ENCODE peak calls at places on chromosomes 4 and X, in four cellular contexts. One of them, this sample, is unnamed.

GRCh38 chrX:41377624-41378023 is 43.7 kb downstream of the DDX3X start:
- DNase-seq in K562: no peak
- DNase-seq in endothelial cell of umbilical vein: no peak
- DNase-seq in H1: no peak
- DNase-seq in this sample: no peak

GRCh38 chr4:8008391-8008790 is 68.7 kb upstream of the AFAP1 start:
- DNase-seq in K562: no peak
- DNase-seq in endothelial cell of umbilical vein: no peak
- DNase-seq in H1: no peak
- DNase-seq in this sample: no peak

GRCh38 chr4:149951501-149951900 is 126.7 kb upstream of the DCLK2 start:
- DNase-seq in K562: no peak
- DNase-seq in endothelial cell of umbilical vein: no peak
- DNase-seq in H1: no peak
- DNase-seq in this sample: no peak

GRCh38 chr4:138911903-138912713 is 103.5 kb upstream of the NOCT start:
- DNase-seq in K562: no peak
- DNase-seq in endothelial cell of umbilical vein: no peak
- DNase-seq in H1: no peak
- DNase-seq in this sample: no peak

GRCh38 chrX:154396948-154397887 is 959 bp upstream of the RPL10 start:
- DNase-seq in K562: peak
- DNase-seq in endothelial cell of umbilical vein: peak
- DNase-seq in H1: no peak
- DNase-seq in this sample: peak

GRCh38 chrX:41824551-41824950 is 98.8 kb downstream of the CASK start:
- DNase-seq in K562: no peak
- DNase-seq in endothelial cell of umbilical vein: peak
- DNase-seq in H1: no peak
- DNase-seq in this sample: no peak

GRCh38 chr4:184599492-184600135 is 49.6 kb downstream of the CASP3 start:
- DNase-seq in K562: no peak
- DNase-seq in endothelial cell of umbilical vein: no peak
- DNase-seq in H1: no peak
- DNase-seq in this sample: no peak

GRCh38 chr4:85779165-85779564 is 304.2 kb downstream of the ARHGAP24 start:
- DNase-seq in K562: no peak
- DNase-seq in endothelial cell of umbilical vein: peak
- DNase-seq in H1: no peak
- DNase-seq in this sample: no peak

GRCh38 chr4:83757121-83757621 is 221.3 kb downstream of the GPAT3 start:
- DNase-seq in K562: peak
- DNase-seq in endothelial cell of umbilical vein: no peak
- DNase-seq in H1: no peak
- DNase-seq in this sample: no peak

GRCh38 chr4:87304659-87305277 is 17.9 kb downstream of the HSD17B13 start:
- DNase-seq in K562: no peak
- DNase-seq in endothelial cell of umbilical vein: peak
- DNase-seq in H1: no peak
- DNase-seq in this sample: no peak

GRCh38 chrX:1307626-1308340 is 28.8 kb upstream of the IL3RA start:
- DNase-seq in K562: no peak
- DNase-seq in endothelial cell of umbilical vein: no peak
- DNase-seq in H1: no peak
- DNase-seq in this sample: no peak

GRCh38 chr4:8115203-8115520 is 43.5 kb downstream of the ABLIM2 start:
- DNase-seq in K562: no peak
- DNase-seq in endothelial cell of umbilical vein: no peak
- DNase-seq in H1: no peak
- DNase-seq in this sample: no peak

GRCh38 chr4:59409647-59410046 is 1790.5 kb upstream of the ADGRL3 start:
- DNase-seq in K562: no peak
- DNase-seq in endothelial cell of umbilical vein: no peak
- DNase-seq in H1: no peak
- DNase-seq in this sample: no peak

GRCh38 chrX:41559662-41560061 is 112.5 kb downstream of the NYX start:
- DNase-seq in K562: peak
- DNase-seq in endothelial cell of umbilical vein: peak
- DNase-seq in H1: no peak
- DNase-seq in this sample: no peak

GRCh38 chr4:25619601-25620000 is 36.0 kb upstream of the SLC34A2 start:
- DNase-seq in K562: no peak
- DNase-seq in endothelial cell of umbilical vein: no peak
- DNase-seq in H1: no peak
- DNase-seq in this sample: no peak

GRCh38 chrX:1164322-1165288 is 47.8 kb downstream of the CRLF2 start:
- DNase-seq in K562: no peak
- DNase-seq in endothelial cell of umbilical vein: no peak
- DNase-seq in H1: no peak
- DNase-seq in this sample: no peak

GRCh38 chr4:145732895-145733880 is 53.2 kb downstream of the C4orf51 start:
- DNase-seq in K562: peak
- DNase-seq in endothelial cell of umbilical vein: peak
- DNase-seq in H1: peak
- DNase-seq in this sample: peak

GRCh38 chr4:145732416-145732815 is 52.5 kb downstream of the C4orf51 start:
- DNase-seq in K562: no peak
- DNase-seq in endothelial cell of umbilical vein: no peak
- DNase-seq in H1: no peak
- DNase-seq in this sample: no peak

GRCh38 chr4:145734576-145735329 is 54.8 kb downstream of the C4orf51 start:
- DNase-seq in K562: no peak
- DNase-seq in endothelial cell of umbilical vein: peak
- DNase-seq in H1: no peak
- DNase-seq in this sample: peak

GRCh38 chr4:145735330-145735638 is 55.3 kb downstream of the C4orf51 start:
- DNase-seq in K562: no peak
- DNase-seq in endothelial cell of umbilical vein: peak
- DNase-seq in H1: no peak
- DNase-seq in this sample: peak

DNA sequence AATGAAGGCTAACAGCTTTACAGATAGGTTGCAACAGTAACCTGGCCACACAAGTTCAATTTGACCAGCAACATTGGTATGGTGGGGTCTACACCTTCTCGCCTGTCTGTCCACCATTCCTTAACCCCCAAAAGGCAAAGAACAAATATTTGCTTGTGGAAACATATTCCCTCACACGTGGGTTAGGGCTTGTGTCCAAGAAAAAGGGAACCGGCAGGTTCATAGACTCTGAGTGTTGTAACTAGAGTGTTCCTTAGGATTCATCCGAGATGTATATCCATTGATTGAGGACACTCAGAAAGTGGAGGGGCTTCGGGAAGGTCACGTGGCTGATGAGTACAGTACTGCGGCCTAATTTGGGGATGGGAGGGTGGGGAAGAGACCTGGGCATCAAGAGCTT is 54.1 kb downstream of the C4orf51 start:
- DNase-seq in K562: no peak
- DNase-seq in endothelial cell of umbilical vein: no peak
- DNase-seq in H1: no peak
- DNase-seq in this sample: no peak
- H3K4me2 ChIP-seq in K562: no peak
- H3K4me2 ChIP-seq in endothelial cell of umbilical vein: peak
- H3K4me2 ChIP-seq in H1: no peak
- H3K4me2 ChIP-seq in this sample: no peak

GRCh38 chr4:156293657-156294297 is 340.1 kb upstream of the CTSO start:
- DNase-seq in K562: no peak
- DNase-seq in endothelial cell of umbilical vein: peak
- DNase-seq in H1: no peak
- DNase-seq in this sample: no peak
- H2AFZ ChIP-seq in K562: no peak
- H2AFZ ChIP-seq in endothelial cell of umbilical vein: no peak
- H2AFZ ChIP-seq in H1: no peak
- H2AFZ ChIP-seq in this sample: no peak

GRCh38 chr4:142565771-142566170 is 280.3 kb downstream of the INPP4B start:
- DNase-seq in K562: no peak
- DNase-seq in endothelial cell of umbilical vein: no peak
- DNase-seq in H1: no peak
- DNase-seq in this sample: no peak

GRCh38 chr4:142566243-142566642 is 279.9 kb downstream of the INPP4B start:
- DNase-seq in K562: no peak
- DNase-seq in endothelial cell of umbilical vein: no peak
- DNase-seq in H1: no peak
- DNase-seq in this sample: no peak

GRCh38 chr4:142567620-142568451 is 278.3 kb downstream of the INPP4B start:
- DNase-seq in K562: no peak
- DNase-seq in endothelial cell of umbilical vein: no peak
- DNase-seq in H1: no peak
- DNase-seq in this sample: no peak

GRCh38 chr4:142566780-142567179 is 279.3 kb downstream of the INPP4B start:
- DNase-seq in K562: no peak
- DNase-seq in endothelial cell of umbilical vein: no peak
- DNase-seq in H1: no peak
- DNase-seq in this sample: no peak

DNA sequence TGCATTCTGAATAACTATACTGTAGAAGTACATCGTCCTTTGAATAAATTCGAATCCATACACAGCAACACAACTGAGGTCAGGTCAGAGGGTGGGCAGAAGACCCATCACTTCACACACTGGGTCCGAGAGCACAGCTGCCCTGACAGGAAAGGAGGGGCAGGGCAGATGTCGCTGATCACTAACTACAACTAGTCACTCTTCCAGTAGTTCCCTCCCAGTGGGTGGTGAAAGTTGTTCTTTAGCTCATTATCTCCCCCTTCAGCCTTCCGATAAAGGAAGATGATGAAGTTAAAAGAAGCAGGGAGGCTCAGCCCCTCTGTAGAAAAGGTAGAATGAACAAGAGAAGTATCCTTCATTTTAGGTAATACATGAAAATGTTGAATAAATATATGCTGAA is 278.9 kb downstream of the INPP4B start:
- DNase-seq in K562: no peak
- DNase-seq in endothelial cell of umbilical vein: no peak
- DNase-seq in H1: peak
- DNase-seq in this sample: no peak
- TF ChIP-seq JUN in K562: no peak
- TF ChIP-seq JUN in endothelial cell of umbilical vein: no peak
- TF ChIP-seq JUN in H1: no peak
- TF ChIP-seq JUN in this sample: no peak

DNA sequence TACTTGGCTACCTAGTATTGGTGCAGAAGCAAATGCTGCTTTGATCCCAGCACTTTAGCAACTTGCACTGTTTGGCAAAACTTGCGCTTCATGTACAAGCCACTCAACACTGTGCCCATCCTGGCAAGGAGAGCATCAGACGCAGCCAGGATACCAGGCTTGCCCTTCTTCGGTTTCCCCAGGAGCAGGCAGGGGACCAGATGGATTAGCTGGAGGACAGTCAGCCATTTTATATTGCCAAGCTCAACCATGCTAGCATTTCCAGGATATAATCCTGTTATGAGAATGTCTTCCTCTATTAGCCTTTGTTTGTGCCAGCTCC is 69.2 kb downstream of the HMGB2 start:
- DNase-seq in K562: no peak
- DNase-seq in endothelial cell of umbilical vein: no peak
- DNase-seq in H1: no peak
- DNase-seq in this sample: no peak
- H3K4me2 ChIP-seq in K562: peak
- H3K4me2 ChIP-seq in endothelial cell of umbilical vein: no peak
- H3K4me2 ChIP-seq in H1: no peak
- H3K4me2 ChIP-seq in this sample: no peak

DNA sequence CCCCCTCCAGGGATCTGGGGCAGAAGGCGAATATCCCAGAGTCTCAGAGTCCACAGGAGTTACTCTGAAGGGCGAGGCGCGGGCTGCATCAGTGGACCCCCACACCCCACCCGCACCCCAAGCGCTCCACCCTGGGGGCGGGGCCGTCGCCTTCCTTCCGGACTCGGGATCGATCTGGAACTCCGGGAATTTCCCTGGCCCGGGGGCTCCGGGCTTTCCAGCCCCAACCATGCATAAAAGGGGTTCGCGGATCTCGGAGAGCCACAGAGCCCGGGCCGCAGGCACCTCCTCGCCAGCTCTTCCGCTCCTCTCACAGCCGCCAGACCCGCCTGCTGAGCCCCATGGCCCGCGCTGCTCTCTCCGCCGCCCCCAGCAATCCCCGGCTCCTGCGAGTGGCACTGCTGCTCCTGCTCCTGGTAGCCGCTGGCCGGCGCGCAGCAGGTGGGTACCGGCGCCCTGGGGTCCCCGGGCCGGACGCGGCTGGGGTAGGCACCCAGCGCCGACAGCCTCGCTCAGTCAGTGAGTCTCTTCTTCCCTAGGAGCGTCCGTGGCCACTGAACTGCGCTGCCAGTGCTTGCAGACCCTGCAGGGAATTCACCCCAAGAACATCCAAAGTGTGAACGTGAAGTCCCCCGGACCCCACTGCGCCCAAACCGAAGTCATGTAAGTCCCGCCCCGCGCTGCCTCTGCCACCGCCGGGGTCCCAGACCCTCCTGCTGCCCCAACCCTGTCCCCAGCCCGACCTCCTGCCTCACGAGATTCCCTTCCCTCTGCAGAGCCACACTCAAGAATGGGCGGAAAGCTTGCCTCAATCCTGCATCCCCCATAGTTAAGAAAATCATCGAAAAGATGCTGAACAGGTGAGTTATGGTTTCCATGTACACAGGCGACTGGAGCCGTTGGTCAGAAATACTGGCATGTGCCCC is at the start of gene CXCL1:
- DNase-seq in K562: peak
- DNase-seq in endothelial cell of umbilical vein: peak
- DNase-seq in H1: no peak
- DNase-seq in this sample: no peak
- H2AFZ ChIP-seq in K562: peak
- H2AFZ ChIP-seq in endothelial cell of umbilical vein: peak
- H2AFZ ChIP-seq in H1: peak
- H2AFZ ChIP-seq in this sample: no peak

GRCh38 chrX:12370444-12371089 is 232.3 kb downstream of the FRMPD4 start:
- DNase-seq in K562: no peak
- DNase-seq in endothelial cell of umbilical vein: peak
- DNase-seq in H1: no peak
- DNase-seq in this sample: no peak

GRCh38 chrX:12367254-12367653 is 229.0 kb downstream of the FRMPD4 start:
- DNase-seq in K562: no peak
- DNase-seq in endothelial cell of umbilical vein: no peak
- DNase-seq in H1: no peak
- DNase-seq in this sample: no peak

DNA sequence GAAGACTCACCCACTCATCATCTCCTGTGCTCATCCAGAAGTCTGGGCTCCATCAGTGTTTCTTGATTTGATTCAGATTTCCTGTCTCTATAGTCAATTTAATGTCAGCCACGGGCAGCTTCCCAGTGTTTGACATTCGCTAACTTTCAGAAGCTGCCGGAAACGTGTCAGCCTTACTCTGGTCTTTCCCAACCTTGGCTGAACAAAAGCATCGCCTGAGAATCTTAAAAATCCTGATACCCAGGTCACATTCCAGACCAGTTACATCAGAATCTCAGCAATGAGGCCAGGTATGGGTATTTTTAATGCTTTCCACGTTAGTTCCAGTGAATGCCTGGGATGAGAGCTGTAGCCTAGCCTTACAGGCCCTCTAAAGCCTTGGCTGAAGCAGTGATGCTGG is 233.8 kb downstream of the FRMPD4 start:
- DNase-seq in K562: no peak
- DNase-seq in endothelial cell of umbilical vein: no peak
- DNase-seq in H1: peak
- DNase-seq in this sample: no peak
- TF ChIP-seq JUN in K562: no peak
- TF ChIP-seq JUN in endothelial cell of umbilical vein: no peak
- TF ChIP-seq JUN in H1: no peak
- TF ChIP-seq JUN in this sample: no peak